ENCODE peak calls at places on chromosomes 1 and 21, in four cellular contexts. Q is KG1; F is effector memory CD4-positive, alpha-beta T cell; H is activated T-cell treated with anti-CD3 and anti-CD28 coated beads for 24 hours. G is an unnamed sample.

GRCh38 chr21:44012474-44013379 is 618 bp downstream of the TRAPPC10 start:
- DNase-seq in Q (peak; percentile 44), F (peak; percentile 76), H (peak; percentile 75), G (peak; percentile 78)

GRCh38 chr1:245578306-245578705 is 423.5 kb downstream of the KIF26B start:
- DNase-seq in Q (no peak), F (no peak), H (no peak), G (no peak)

GRCh38 chr21:34886554-34887385 is 162.3 kb downstream of the RUNX1 start:
- DNase-seq in Q (peak; percentile 24), F (no peak), H (no peak), G (peak; percentile 19)

GRCh38 chr1:157044326-157044725 is 1.2 kb downstream of the ARHGEF11 start:
- DNase-seq in Q (no peak), F (no peak), H (no peak), G (no peak)

GRCh38 chr1:47449702-47450552 is 12.1 kb downstream of the FOXD2 start:
- DNase-seq in Q (no peak), F (no peak), H (no peak), G (no peak)

GRCh38 chr1:36973056-36973455 is 61.3 kb downstream of the GRIK3 start:
- DNase-seq in Q (no peak), F (no peak), H (no peak), G (no peak)

GRCh38 chr1:47995306-47996050 is 1.7 kb downstream of the TRABD2B start:
- DNase-seq in Q (no peak), F (no peak), H (no peak), G (no peak)

GRCh38 chr1:197892684-197893083 is 9.7 kb upstream of the C1orf53 start:
- DNase-seq in Q (no peak), F (no peak), H (no peak), G (no peak)

G was measured in stimulated activated naive CD4-positive, alpha-beta T cell treated with Interleukin-2 at 50 U/mL for 16 hours.